ENCODE peak calls at places on chromosomes 4 and X, in five cellular contexts. One of them, this sample, is unnamed.

GRCh38 chr4:104901438-104901837 is 245.2 kb upstream of the TET2 start:
- DNase-seq in cardiac fibroblast: no peak
- DNase-seq in Panc1: no peak
- DNase-seq in coronary artery: no peak
- DNase-seq in SK-N-SH: no peak
- DNase-seq in this sample: no peak

GRCh38 chr4:1402516-1403101 is 3.6 kb downstream of the NKX1-1 start:
- DNase-seq in SK-N-SH: peak
- DNase-seq in coronary artery: no peak
- DNase-seq in Panc1: no peak
- DNase-seq in cardiac fibroblast: no peak
- DNase-seq in this sample: no peak

GRCh38 chrX:50941638-50942037 is 31.1 kb downstream of the BMP15 start:
- DNase-seq in Panc1: no peak
- DNase-seq in cardiac fibroblast: no peak
- DNase-seq in coronary artery: no peak
- DNase-seq in SK-N-SH: peak
- DNase-seq in this sample: no peak

GRCh38 chr4:98643760-98644159 is 14.7 kb downstream of the TSPAN5 start:
- DNase-seq in SK-N-SH: no peak
- DNase-seq in coronary artery: no peak
- DNase-seq in cardiac fibroblast: no peak
- DNase-seq in Panc1: no peak
- DNase-seq in this sample: no peak

GRCh38 chr4:52420330-52420729 is 238.8 kb downstream of the USP46 start:
- DNase-seq in Panc1: no peak
- DNase-seq in cardiac fibroblast: no peak
- DNase-seq in SK-N-SH: no peak
- DNase-seq in coronary artery: no peak
- DNase-seq in this sample: no peak

GRCh38 chr4:152200776-152201333 is 335.0 kb downstream of the FBXW7 start:
- DNase-seq in Panc1: no peak
- DNase-seq in cardiac fibroblast: no peak
- DNase-seq in coronary artery: no peak
- DNase-seq in SK-N-SH: no peak
- DNase-seq in this sample: no peak

GRCh38 chr4:77599378-77599777 is 6.2 kb upstream of the CXCL13 start:
- DNase-seq in SK-N-SH: peak
- DNase-seq in cardiac fibroblast: peak
- DNase-seq in coronary artery: no peak
- DNase-seq in Panc1: no peak
- DNase-seq in this sample: no peak

GRCh38 chr4:160831165-160831922 is 1332.5 kb downstream of the FSTL5 start:
- DNase-seq in SK-N-SH: no peak
- DNase-seq in cardiac fibroblast: no peak
- DNase-seq in Panc1: no peak
- DNase-seq in coronary artery: no peak
- DNase-seq in this sample: no peak

GRCh38 chrX:40733691-40734090 is 1.7 kb downstream of the MED14 start:
- DNase-seq in cardiac fibroblast: no peak
- DNase-seq in Panc1: no peak
- DNase-seq in coronary artery: no peak
- DNase-seq in SK-N-SH: peak
- DNase-seq in this sample: no peak

GRCh38 chrX:77788050-77788449 is 2.0 kb upstream of the ATRX start:
- DNase-seq in coronary artery: no peak
- DNase-seq in Panc1: no peak
- DNase-seq in SK-N-SH: no peak
- DNase-seq in cardiac fibroblast: peak
- DNase-seq in this sample: peak

GRCh38 chr4:101288365-101289145 is 58.8 kb downstream of the PPP3CA start:
- DNase-seq in cardiac fibroblast: peak
- DNase-seq in SK-N-SH: no peak
- DNase-seq in Panc1: no peak
- DNase-seq in coronary artery: no peak
- DNase-seq in this sample: no peak

GRCh38 chrX:24243692-24244091 is 70.2 kb downstream of the SUPT20HL2 start:
- DNase-seq in coronary artery: no peak
- DNase-seq in SK-N-SH: no peak
- DNase-seq in cardiac fibroblast: peak
- DNase-seq in Panc1: no peak
- DNase-seq in this sample: no peak

GRCh38 chrX:24245201-24245600 is 68.7 kb downstream of the SUPT20HL2 start:
- DNase-seq in SK-N-SH: no peak
- DNase-seq in Panc1: no peak
- DNase-seq in coronary artery: no peak
- DNase-seq in cardiac fibroblast: peak
- DNase-seq in this sample: no peak

GRCh38 chrX:24242649-24243556 is 71.0 kb downstream of the SUPT20HL2 start:
- DNase-seq in SK-N-SH: no peak
- DNase-seq in cardiac fibroblast: peak
- DNase-seq in coronary artery: peak
- DNase-seq in Panc1: no peak
- DNase-seq in this sample: peak

DNA sequence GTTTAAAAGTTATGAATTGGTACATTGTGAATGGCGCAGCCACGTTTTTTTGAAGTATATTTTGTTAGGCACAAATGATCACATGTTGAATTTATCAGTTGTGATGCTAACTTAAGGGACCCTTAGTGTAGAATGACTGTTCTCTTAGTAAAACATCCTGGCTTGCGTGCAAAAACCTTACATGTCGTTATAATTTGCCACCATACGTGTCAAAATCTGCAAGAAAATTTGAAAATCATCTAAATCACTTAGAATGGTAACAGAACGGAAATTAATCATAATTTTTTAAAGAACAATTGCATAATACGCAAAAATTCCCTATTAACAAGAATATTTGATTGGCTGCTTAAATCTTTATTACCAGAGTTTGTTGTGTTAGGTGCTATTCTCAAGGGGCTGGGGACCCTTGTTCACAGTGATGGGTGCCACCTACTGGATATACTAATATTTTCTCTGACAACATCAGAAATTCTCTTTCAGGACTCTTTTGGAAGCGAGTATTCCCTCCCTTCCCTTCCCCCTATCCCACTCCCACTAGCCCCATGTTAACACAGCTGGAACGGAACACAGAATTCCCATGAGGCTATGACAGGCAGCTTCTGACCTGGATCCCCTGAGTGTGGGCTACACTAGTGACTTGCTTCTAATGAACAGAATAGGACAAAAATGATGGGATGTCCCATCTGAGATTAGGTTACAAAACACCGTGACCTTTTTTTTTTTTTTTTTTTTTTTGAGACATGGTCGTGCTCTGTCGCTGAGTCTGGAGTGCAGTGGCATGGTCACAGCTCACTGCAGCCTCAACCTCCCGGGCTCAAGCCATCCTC is 71.8 kb downstream of the SUPT20HL2 start:
- DNase-seq in cardiac fibroblast: peak
- DNase-seq in SK-N-SH: peak
- DNase-seq in coronary artery: no peak
- DNase-seq in Panc1: no peak
- DNase-seq in this sample: no peak
- TF ChIP-seq CTCF in cardiac fibroblast: peak
- TF ChIP-seq CTCF in SK-N-SH: peak
- TF ChIP-seq CTCF in coronary artery: no peak
- TF ChIP-seq CTCF in Panc1: peak
- TF ChIP-seq CTCF in this sample: peak

DNA sequence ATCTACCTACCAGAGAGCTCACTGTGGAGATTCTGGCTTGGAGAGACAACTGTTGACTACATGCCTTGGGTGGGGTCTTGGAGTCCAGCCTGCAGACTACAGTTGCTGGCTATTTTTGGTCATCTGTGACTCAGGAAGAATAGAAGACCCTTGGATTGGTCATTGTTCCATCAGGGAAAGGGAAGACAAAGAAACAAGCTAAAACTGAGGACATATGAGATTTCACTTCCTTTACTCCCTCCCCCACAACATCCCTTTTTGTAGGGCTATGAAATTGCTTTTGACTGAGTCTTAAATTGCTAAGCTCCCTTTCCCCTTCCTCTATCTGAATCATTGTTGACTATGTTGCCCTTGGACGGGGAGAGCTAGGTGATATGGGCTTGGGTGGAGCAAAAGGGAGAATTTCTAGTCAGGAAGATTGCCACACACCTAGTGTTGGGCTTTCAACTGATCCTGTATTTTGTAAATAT is 11.7 kb downstream of the MSN start:
- DNase-seq in cardiac fibroblast: peak
- DNase-seq in coronary artery: no peak
- DNase-seq in SK-N-SH: no peak
- DNase-seq in Panc1: peak
- DNase-seq in this sample: no peak
- H3K4me3 ChIP-seq in cardiac fibroblast: no peak
- H3K4me3 ChIP-seq in coronary artery: peak
- H3K4me3 ChIP-seq in SK-N-SH: no peak
- H3K4me3 ChIP-seq in Panc1: no peak
- H3K4me3 ChIP-seq in this sample: no peak

GRCh38 chr4:150976478-150977118 is 38.5 kb downstream of the LRBA start:
- DNase-seq in Panc1: no peak
- DNase-seq in SK-N-SH: no peak
- DNase-seq in coronary artery: no peak
- DNase-seq in cardiac fibroblast: no peak
- DNase-seq in this sample: no peak
- TF ChIP-seq CTCF in Panc1: no peak
- TF ChIP-seq CTCF in SK-N-SH: no peak
- TF ChIP-seq CTCF in coronary artery: no peak
- TF ChIP-seq CTCF in cardiac fibroblast: no peak
- TF ChIP-seq CTCF in this sample: peak

GRCh38 chr4:36310793-36311192 is 29.4 kb downstream of the DTHD1 start:
- DNase-seq in SK-N-SH: no peak
- DNase-seq in coronary artery: no peak
- DNase-seq in Panc1: no peak
- DNase-seq in cardiac fibroblast: no peak
- DNase-seq in this sample: peak

GRCh38 chr4:36312511-36312910 is 31.1 kb downstream of the DTHD1 start:
- DNase-seq in cardiac fibroblast: no peak
- DNase-seq in Panc1: no peak
- DNase-seq in coronary artery: no peak
- DNase-seq in SK-N-SH: no peak
- DNase-seq in this sample: no peak

GRCh38 chr4:36308150-36308549 is 26.7 kb downstream of the DTHD1 start:
- DNase-seq in coronary artery: no peak
- DNase-seq in cardiac fibroblast: no peak
- DNase-seq in Panc1: no peak
- DNase-seq in SK-N-SH: no peak
- DNase-seq in this sample: no peak

GRCh38 chr4:36313687-36314086 is 32.3 kb downstream of the DTHD1 start:
- DNase-seq in coronary artery: no peak
- DNase-seq in Panc1: no peak
- DNase-seq in SK-N-SH: no peak
- DNase-seq in cardiac fibroblast: no peak
- DNase-seq in this sample: no peak

GRCh38 chr4:36310237-36310636 is 28.8 kb downstream of the DTHD1 start:
- DNase-seq in SK-N-SH: no peak
- DNase-seq in cardiac fibroblast: no peak
- DNase-seq in coronary artery: no peak
- DNase-seq in Panc1: no peak
- DNase-seq in this sample: no peak
- H3K4me3 ChIP-seq in SK-N-SH: no peak
- H3K4me3 ChIP-seq in cardiac fibroblast: no peak
- H3K4me3 ChIP-seq in coronary artery: no peak
- H3K4me3 ChIP-seq in Panc1: no peak
- H3K4me3 ChIP-seq in this sample: no peak

GRCh38 chrX:124015721-124016120 is 54.2 kb downstream of the STAG2 start:
- DNase-seq in Panc1: no peak
- DNase-seq in SK-N-SH: no peak
- DNase-seq in cardiac fibroblast: no peak
- DNase-seq in coronary artery: no peak
- DNase-seq in this sample: no peak

GRCh38 chrX:124023838-124024238 is 62.3 kb downstream of the STAG2 start:
- DNase-seq in Panc1: no peak
- DNase-seq in SK-N-SH: no peak
- DNase-seq in cardiac fibroblast: peak
- DNase-seq in coronary artery: no peak
- DNase-seq in this sample: no peak

GRCh38 chrX:124018031-124018430 is 56.5 kb downstream of the STAG2 start:
- DNase-seq in Panc1: no peak
- DNase-seq in SK-N-SH: no peak
- DNase-seq in cardiac fibroblast: peak
- DNase-seq in coronary artery: no peak
- DNase-seq in this sample: no peak
- TF ChIP-seq CTCF in Panc1: no peak
- TF ChIP-seq CTCF in SK-N-SH: peak
- TF ChIP-seq CTCF in cardiac fibroblast: peak
- TF ChIP-seq CTCF in coronary artery: no peak
- TF ChIP-seq CTCF in this sample: no peak

GRCh38 chr4:74038161-74039064 is at the start of gene CXCL3:
- DNase-seq in cardiac fibroblast: peak
- DNase-seq in Panc1: no peak
- DNase-seq in coronary artery: peak
- DNase-seq in SK-N-SH: peak
- DNase-seq in this sample: no peak

GRCh38 chr4:74033721-74034120 is 4.8 kb downstream of the CXCL3 start:
- DNase-seq in cardiac fibroblast: peak
- DNase-seq in Panc1: no peak
- DNase-seq in coronary artery: no peak
- DNase-seq in SK-N-SH: no peak
- DNase-seq in this sample: no peak

GRCh38 chr4:74041418-74041817 is 2.9 kb upstream of the CXCL3 start:
- DNase-seq in cardiac fibroblast: no peak
- DNase-seq in SK-N-SH: no peak
- DNase-seq in Panc1: no peak
- DNase-seq in coronary artery: no peak
- DNase-seq in this sample: no peak

GRCh38 chr4:74039065-74039763 is 725 bp upstream of the CXCL3 start:
- DNase-seq in cardiac fibroblast: peak
- DNase-seq in coronary artery: no peak
- DNase-seq in SK-N-SH: peak
- DNase-seq in Panc1: no peak
- DNase-seq in this sample: no peak

DNA sequence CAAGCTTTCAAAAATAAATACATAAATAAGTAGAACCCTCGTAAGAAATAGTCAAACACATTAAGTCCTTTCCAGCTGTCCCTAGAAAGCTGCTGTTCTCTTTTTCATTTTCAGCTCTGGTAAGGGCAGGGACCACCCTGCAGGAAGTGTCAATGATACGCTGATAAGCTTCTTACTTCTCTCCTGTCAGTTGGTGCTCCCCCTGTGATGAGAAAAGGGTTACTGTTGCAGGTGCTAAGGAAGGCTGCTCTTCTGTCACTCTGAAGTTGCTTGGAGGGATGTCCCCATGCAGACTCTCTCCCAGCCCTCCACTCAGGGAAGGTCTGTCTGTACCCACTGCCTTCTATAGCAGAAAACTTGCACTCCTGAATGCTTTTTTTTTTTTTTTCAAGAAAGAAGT is 1.4 kb downstream of the CXCL3 start:
- DNase-seq in Panc1: no peak
- DNase-seq in SK-N-SH: no peak
- DNase-seq in cardiac fibroblast: peak
- DNase-seq in coronary artery: no peak
- DNase-seq in this sample: no peak
- H3K4me3 ChIP-seq in Panc1: no peak
- H3K4me3 ChIP-seq in SK-N-SH: no peak
- H3K4me3 ChIP-seq in cardiac fibroblast: peak
- H3K4me3 ChIP-seq in coronary artery: peak
- H3K4me3 ChIP-seq in this sample: no peak

This sample was measured in GM12864.